ENCODE peak calls at places on chromosomes 7 and 10, in seven cellular contexts. One of them, this sample, is unnamed.

GRCh38 chr7:33961948-33962347 is 56.6 kb downstream of the BMPER start:
- DNase-seq in RWPE1: no peak
- DNase-seq in cardiac muscle cell: no peak
- DNase-seq in GM12864: no peak
- DNase-seq in IMR-90: no peak
- DNase-seq in mammary epithelial cell: no peak
- DNase-seq in psoas muscle: no peak
- DNase-seq in this sample: no peak

GRCh38 chr7:3028071-3028766 is 15.4 kb downstream of the CARD11 start:
- DNase-seq in RWPE1: peak; percentile 67
- DNase-seq in cardiac muscle cell: no peak
- DNase-seq in GM12864: no peak
- DNase-seq in IMR-90: peak; percentile 46
- DNase-seq in mammary epithelial cell: peak; percentile 72
- DNase-seq in psoas muscle: peak; percentile 20
- DNase-seq in this sample: no peak

GRCh38 chr7:44183386-44183785 is 5.9 kb downstream of the GCK start:
- DNase-seq in RWPE1: no peak
- DNase-seq in cardiac muscle cell: no peak
- DNase-seq in GM12864: no peak
- DNase-seq in IMR-90: no peak
- DNase-seq in mammary epithelial cell: no peak
- DNase-seq in psoas muscle: no peak
- DNase-seq in this sample: no peak

GRCh38 chr10:109895848-109896247 is 27.5 kb downstream of the XPNPEP1 start:
- DNase-seq in RWPE1: no peak
- DNase-seq in cardiac muscle cell: no peak
- DNase-seq in GM12864: no peak
- DNase-seq in IMR-90: no peak
- DNase-seq in mammary epithelial cell: no peak
- DNase-seq in psoas muscle: no peak
- DNase-seq in this sample: no peak

GRCh38 chr7:128497405-128497804 is 20.9 kb downstream of the METTL2B start:
- DNase-seq in RWPE1: no peak
- DNase-seq in cardiac muscle cell: no peak
- DNase-seq in GM12864: no peak
- DNase-seq in IMR-90: no peak
- DNase-seq in mammary epithelial cell: no peak
- DNase-seq in psoas muscle: no peak
- DNase-seq in this sample: no peak

GRCh38 chr7:5477723-5478531 is 54.3 kb upstream of the TNRC18 start:
- DNase-seq in RWPE1: no peak
- DNase-seq in cardiac muscle cell: peak; percentile 74
- DNase-seq in GM12864: no peak
- DNase-seq in IMR-90: no peak
- DNase-seq in mammary epithelial cell: no peak
- DNase-seq in psoas muscle: no peak
- DNase-seq in this sample: no peak

GRCh38 chr10:91432175-91432574 is 22.0 kb downstream of the HECTD2 start:
- DNase-seq in RWPE1: no peak
- DNase-seq in cardiac muscle cell: no peak
- DNase-seq in GM12864: no peak
- DNase-seq in IMR-90: no peak
- DNase-seq in mammary epithelial cell: no peak
- DNase-seq in psoas muscle: no peak
- DNase-seq in this sample: no peak

GRCh38 chr10:100993986-100994708 is 5.5 kb upstream of the LZTS2 start:
- DNase-seq in RWPE1: no peak
- DNase-seq in cardiac muscle cell: peak; percentile 48
- DNase-seq in GM12864: no peak
- DNase-seq in IMR-90: peak; percentile 45
- DNase-seq in mammary epithelial cell: no peak
- DNase-seq in psoas muscle: no peak
- DNase-seq in this sample: no peak

GRCh38 chr7:24715661-24716479 is 41.4 kb downstream of the GSDME start:
- DNase-seq in RWPE1: no peak
- DNase-seq in cardiac muscle cell: peak; percentile 69
- DNase-seq in GM12864: peak; percentile 77
- DNase-seq in IMR-90: peak; percentile 66
- DNase-seq in mammary epithelial cell: no peak
- DNase-seq in psoas muscle: no peak
- DNase-seq in this sample: peak; percentile 69

GRCh38 chr10:133258066-133258817 is 18.4 kb downstream of the ADAM8 start:
- DNase-seq in RWPE1: no peak
- DNase-seq in cardiac muscle cell: no peak
- DNase-seq in GM12864: no peak
- DNase-seq in IMR-90: no peak
- DNase-seq in mammary epithelial cell: peak; percentile 71
- DNase-seq in psoas muscle: no peak
- DNase-seq in this sample: peak; percentile 63

GRCh38 chr10:48564466-48565150 is 40.3 kb downstream of the ARHGAP22 start:
- DNase-seq in RWPE1: no peak
- DNase-seq in cardiac muscle cell: no peak
- DNase-seq in GM12864: no peak
- DNase-seq in IMR-90: no peak
- DNase-seq in mammary epithelial cell: no peak
- DNase-seq in psoas muscle: no peak
- DNase-seq in this sample: no peak

GRCh38 chr10:909831-910230 is 21.7 kb downstream of the LARP4B start:
- DNase-seq in RWPE1: no peak
- DNase-seq in cardiac muscle cell: peak; percentile 66
- DNase-seq in GM12864: no peak
- DNase-seq in IMR-90: peak; percentile 60
- DNase-seq in mammary epithelial cell: no peak
- DNase-seq in psoas muscle: no peak
- DNase-seq in this sample: no peak

GRCh38 chr7:137851361-137851945 is 4.7 kb upstream of the DGKI start:
- DNase-seq in RWPE1: no peak
- DNase-seq in cardiac muscle cell: no peak
- DNase-seq in GM12864: no peak
- DNase-seq in IMR-90: peak; percentile 58
- DNase-seq in mammary epithelial cell: peak; percentile 45
- DNase-seq in psoas muscle: no peak
- DNase-seq in this sample: no peak

GRCh38 chr10:18650618-18651017 is 769 bp downstream of the NSUN6 start:
- DNase-seq in RWPE1: no peak
- DNase-seq in cardiac muscle cell: no peak
- DNase-seq in GM12864: no peak
- DNase-seq in IMR-90: no peak
- DNase-seq in mammary epithelial cell: no peak
- DNase-seq in psoas muscle: no peak
- DNase-seq in this sample: no peak

GRCh38 chr10:5905854-5906507 is 15.9 kb downstream of the FBH1 start:
- DNase-seq in RWPE1: no peak
- DNase-seq in cardiac muscle cell: no peak
- DNase-seq in GM12864: no peak
- DNase-seq in IMR-90: no peak
- DNase-seq in mammary epithelial cell: no peak
- DNase-seq in psoas muscle: peak; percentile 41
- DNase-seq in this sample: no peak

GRCh38 chr7:82562716-82563404 is 119.3 kb upstream of the CACNA2D1 start:
- DNase-seq in RWPE1: no peak
- DNase-seq in cardiac muscle cell: no peak
- DNase-seq in GM12864: no peak
- DNase-seq in IMR-90: peak; percentile 76
- DNase-seq in mammary epithelial cell: peak; percentile 17
- DNase-seq in psoas muscle: no peak
- DNase-seq in this sample: no peak

GRCh38 chr10:99297033-99297432 is 32.1 kb upstream of the CNNM1 start:
- DNase-seq in RWPE1: no peak
- DNase-seq in cardiac muscle cell: no peak
- DNase-seq in GM12864: no peak
- DNase-seq in IMR-90: no peak
- DNase-seq in mammary epithelial cell: no peak
- DNase-seq in psoas muscle: no peak
- DNase-seq in this sample: no peak

GRCh38 chr7:26853788-26854393 is 10.5 kb downstream of the SKAP2 start:
- DNase-seq in RWPE1: no peak
- DNase-seq in cardiac muscle cell: peak; percentile 57
- DNase-seq in GM12864: no peak
- DNase-seq in IMR-90: peak; percentile 75
- DNase-seq in mammary epithelial cell: peak; percentile 52
- DNase-seq in psoas muscle: no peak
- DNase-seq in this sample: no peak

GRCh38 chr7:7569113-7569527 is 2.4 kb downstream of the MIOS start:
- DNase-seq in RWPE1: no peak
- DNase-seq in cardiac muscle cell: no peak
- DNase-seq in GM12864: peak; percentile 62
- DNase-seq in IMR-90: no peak
- DNase-seq in mammary epithelial cell: no peak
- DNase-seq in psoas muscle: no peak
- DNase-seq in this sample: peak; percentile 49

GRCh38 chr10:131574707-131575430 is 263.3 kb upstream of the TCERG1L start:
- DNase-seq in RWPE1: no peak
- DNase-seq in cardiac muscle cell: no peak
- DNase-seq in GM12864: no peak
- DNase-seq in IMR-90: no peak
- DNase-seq in mammary epithelial cell: no peak
- DNase-seq in psoas muscle: peak; percentile 43
- DNase-seq in this sample: no peak

GRCh38 chr10:64430690-64431323 is 909.6 kb downstream of the REEP3 start:
- DNase-seq in RWPE1: no peak
- DNase-seq in cardiac muscle cell: peak; percentile 65
- DNase-seq in GM12864: no peak
- DNase-seq in IMR-90: no peak
- DNase-seq in mammary epithelial cell: no peak
- DNase-seq in psoas muscle: no peak
- DNase-seq in this sample: no peak

GRCh38 chr7:50751136-50751535 is 31.6 kb downstream of the GRB10 start:
- DNase-seq in RWPE1: no peak
- DNase-seq in cardiac muscle cell: no peak
- DNase-seq in GM12864: no peak
- DNase-seq in IMR-90: no peak
- DNase-seq in mammary epithelial cell: no peak
- DNase-seq in psoas muscle: no peak
- DNase-seq in this sample: no peak

GRCh38 chr10:78297997-78298396 is 264.3 kb downstream of the RPS24 start:
- DNase-seq in RWPE1: no peak
- DNase-seq in cardiac muscle cell: peak; percentile 29
- DNase-seq in GM12864: no peak
- DNase-seq in IMR-90: no peak
- DNase-seq in mammary epithelial cell: no peak
- DNase-seq in psoas muscle: no peak
- DNase-seq in this sample: no peak

GRCh38 chr10:13099144-13099665 is 758 bp upstream of the OPTN start:
- DNase-seq in RWPE1: peak; percentile 50
- DNase-seq in cardiac muscle cell: no peak
- DNase-seq in GM12864: no peak
- DNase-seq in IMR-90: peak; percentile 57
- DNase-seq in mammary epithelial cell: peak; percentile 71
- DNase-seq in psoas muscle: peak; percentile 31
- DNase-seq in this sample: peak; percentile 60
- TF ChIP-seq CTCF in RWPE1: no peak
- TF ChIP-seq CTCF in cardiac muscle cell: peak; percentile 46
- TF ChIP-seq CTCF in GM12864: peak; percentile 77
- TF ChIP-seq CTCF in IMR-90: peak; percentile 53
- TF ChIP-seq CTCF in mammary epithelial cell: peak; percentile 63
- TF ChIP-seq CTCF in psoas muscle: peak; percentile 13
- TF ChIP-seq CTCF in this sample: peak; percentile 71

GRCh38 chr7:111381590-111381989 is 180.7 kb downstream of the IMMP2L start:
- DNase-seq in RWPE1: no peak
- DNase-seq in cardiac muscle cell: no peak
- DNase-seq in GM12864: no peak
- DNase-seq in IMR-90: no peak
- DNase-seq in mammary epithelial cell: no peak
- DNase-seq in psoas muscle: no peak
- DNase-seq in this sample: no peak
- TF ChIP-seq CTCF in RWPE1: no peak
- TF ChIP-seq CTCF in cardiac muscle cell: no peak
- TF ChIP-seq CTCF in GM12864: no peak
- TF ChIP-seq CTCF in IMR-90: no peak
- TF ChIP-seq CTCF in mammary epithelial cell: no peak
- TF ChIP-seq CTCF in psoas muscle: no peak
- TF ChIP-seq CTCF in this sample: no peak

GRCh38 chr10:118875087-118875486 is 120.3 kb upstream of the CACUL1 start:
- DNase-seq in RWPE1: no peak
- DNase-seq in cardiac muscle cell: no peak
- DNase-seq in GM12864: no peak
- DNase-seq in IMR-90: no peak
- DNase-seq in mammary epithelial cell: no peak
- DNase-seq in psoas muscle: no peak
- DNase-seq in this sample: no peak

GRCh38 chr10:118871244-118871865 is 116.6 kb upstream of the CACUL1 start:
- DNase-seq in RWPE1: peak; percentile 61
- DNase-seq in cardiac muscle cell: no peak
- DNase-seq in GM12864: no peak
- DNase-seq in IMR-90: no peak
- DNase-seq in mammary epithelial cell: peak; percentile 58
- DNase-seq in psoas muscle: no peak
- DNase-seq in this sample: no peak

GRCh38 chr10:118874171-118874570 is 119.4 kb upstream of the CACUL1 start:
- DNase-seq in RWPE1: no peak
- DNase-seq in cardiac muscle cell: no peak
- DNase-seq in GM12864: no peak
- DNase-seq in IMR-90: no peak
- DNase-seq in mammary epithelial cell: no peak
- DNase-seq in psoas muscle: no peak
- DNase-seq in this sample: no peak

GRCh38 chr10:118873738-118874105 is 119.0 kb upstream of the CACUL1 start:
- DNase-seq in RWPE1: peak; percentile 56
- DNase-seq in cardiac muscle cell: no peak
- DNase-seq in GM12864: no peak
- DNase-seq in IMR-90: no peak
- DNase-seq in mammary epithelial cell: peak; percentile 57
- DNase-seq in psoas muscle: no peak
- DNase-seq in this sample: no peak

DNA sequence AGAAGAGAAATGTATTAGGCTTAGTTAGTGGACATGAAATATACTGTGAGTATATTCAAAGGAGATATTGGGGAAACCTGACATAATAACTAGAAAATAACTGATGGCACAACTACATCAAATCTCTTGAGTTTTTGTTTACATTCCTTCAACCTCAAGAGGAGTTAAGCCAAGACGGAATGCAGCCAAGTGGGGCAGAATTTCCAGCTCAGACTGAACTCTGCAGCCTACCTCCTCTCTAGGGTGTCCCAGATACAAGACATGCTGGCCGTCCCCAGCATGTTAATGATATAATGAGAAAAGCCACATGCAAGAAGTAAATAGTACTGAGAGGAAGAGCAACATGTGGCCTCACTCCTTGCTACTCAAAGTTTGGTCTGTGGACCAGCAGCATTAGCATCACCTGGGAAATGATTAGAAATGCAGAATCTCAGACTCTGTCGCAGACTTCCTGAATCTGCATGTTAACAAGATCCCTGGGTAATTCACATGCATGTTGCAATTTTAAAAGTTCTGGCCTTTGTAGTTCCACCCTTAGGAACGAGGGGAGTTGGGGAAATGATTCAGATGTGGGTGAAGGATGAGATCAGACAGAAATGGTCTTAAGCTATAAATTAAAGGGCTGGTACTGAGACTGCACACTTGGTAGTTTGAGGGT is 118.4 kb upstream of the CACUL1 start:
- DNase-seq in RWPE1: peak; percentile 34
- DNase-seq in cardiac muscle cell: peak; percentile 1
- DNase-seq in GM12864: no peak
- DNase-seq in IMR-90: peak; percentile 7
- DNase-seq in mammary epithelial cell: peak; percentile 52
- DNase-seq in psoas muscle: no peak
- DNase-seq in this sample: no peak
- TF ChIP-seq CTCF in RWPE1: no peak
- TF ChIP-seq CTCF in cardiac muscle cell: no peak
- TF ChIP-seq CTCF in GM12864: no peak
- TF ChIP-seq CTCF in IMR-90: no peak
- TF ChIP-seq CTCF in mammary epithelial cell: no peak
- TF ChIP-seq CTCF in psoas muscle: no peak
- TF ChIP-seq CTCF in this sample: no peak

GRCh38 chr7:150405584-150406310 is 26.6 kb downstream of the ZNF775 start:
- DNase-seq in RWPE1: peak; percentile 9
- DNase-seq in cardiac muscle cell: peak; percentile 68
- DNase-seq in GM12864: no peak
- DNase-seq in IMR-90: peak; percentile 27
- DNase-seq in mammary epithelial cell: no peak
- DNase-seq in psoas muscle: no peak
- DNase-seq in this sample: peak; percentile 73
- TF ChIP-seq CTCF in RWPE1: no peak
- TF ChIP-seq CTCF in cardiac muscle cell: no peak
- TF ChIP-seq CTCF in GM12864: no peak
- TF ChIP-seq CTCF in IMR-90: no peak
- TF ChIP-seq CTCF in mammary epithelial cell: no peak
- TF ChIP-seq CTCF in psoas muscle: no peak
- TF ChIP-seq CTCF in this sample: no peak

This sample was measured in GM06990.